ENCODE peak calls at places on chromosome 20, in six cellular contexts. H is ovary, A is heart right ventricle, O is fibroblast of lung, I is breast epithelium, U is sigmoid colon. M is an unnamed sample.
A peak's percentile ranks its signal among the peaks of the same experiment; 100 is the strongest.

GRCh38 chr20:35248641-35249475 is 22.4 kb downstream of the MMP24 start:
- DNase-seq in O (no peak), H (no peak), U (no peak), I (no peak), A (no peak), M (no peak)

GRCh38 chr20:53920647-53921245 is 149.6 kb downstream of the BCAS1 start:
- DNase-seq in I (no peak), H (no peak), A (no peak), U (no peak), O (no peak), M (no peak)

GRCh38 chr20:24253321-24253720 is 216.1 kb upstream of the SYNDIG1 start:
- DNase-seq in U (no peak), A (no peak), H (no peak), O (no peak), I (no peak), M (no peak)

GRCh38 chr20:51500936-51501335 is 41.6 kb downstream of the NFATC2 start:
- DNase-seq in U (no peak), A (no peak), H (no peak), O (no peak), I (no peak), M (no peak)

GRCh38 chr20:53330744-53331143 is 262.9 kb downstream of the ZNF217 start:
- DNase-seq in H (no peak), I (no peak), U (no peak), A (no peak), O (no peak), M (no peak)

GRCh38 chr20:32116079-32116521 is 6.6 kb downstream of the TM9SF4 start:
- DNase-seq in I (no peak), O (no peak), A (no peak), H (no peak), U (no peak), M (no peak)

GRCh38 chr20:219290-220115 is 7.6 kb upstream of the DEFB129 start:
- DNase-seq in H (no peak), U (no peak), I (no peak), O (peak; percentile 22), A (no peak), M (no peak)

GRCh38 chr20:35306931-35307517 is 14.8 kb upstream of the FAM83C start:
- DNase-seq in O (peak; percentile 87), A (peak; percentile 37), H (no peak), U (no peak), I (no peak), M (no peak)

GRCh38 chr20:5789827-5790226 is 39.6 kb downstream of the SHLD1 start:
- DNase-seq in H (no peak), U (no peak), I (no peak), A (no peak), O (no peak), M (no peak)

GRCh38 chr20:22523499-22524392 is 60.6 kb downstream of the FOXA2 start:
- DNase-seq in I (no peak), U (no peak), H (no peak), O (no peak), A (no peak), M (no peak)

GRCh38 chr20:56504373-56505005 is 20.1 kb upstream of the FAM209A start:
- DNase-seq in A (no peak), I (no peak), H (no peak), U (no peak), O (no peak), M (no peak)

GRCh38 chr20:43187476-43188233 is 2.1 kb downstream of the PTPRT start:
- DNase-seq in U (peak; percentile 78), I (peak; percentile 78), A (peak; percentile 50), H (peak; percentile 75), O (peak; percentile 54), M (peak; percentile 81)

GRCh38 chr20:53876956-53877355 is 193.4 kb downstream of the BCAS1 start:
- DNase-seq in I (no peak), O (no peak), A (no peak), H (no peak), U (no peak), M (no peak)

GRCh38 chr20:57476641-57477461 is 48.1 kb downstream of the CTCFL start:
- DNase-seq in I (no peak), U (peak; percentile 57), O (no peak), H (peak; percentile 49), A (no peak), M (peak; percentile 46)

GRCh38 chr20:32678948-32679347 is 5.2 kb upstream of the C20orf203 start:
- DNase-seq in H (no peak), I (peak; percentile 69), O (peak; percentile 28), U (no peak), A (peak; percentile 55), M (peak; percentile 35)

GRCh38 chr20:51434556-51435256 is 107.8 kb downstream of the NFATC2 start:
- DNase-seq in U (no peak), O (peak; percentile 88), A (no peak), H (no peak), I (no peak), M (no peak)

GRCh38 chr20:45863543-45864470 is 6.4 kb downstream of the ZSWIM3 start:
- DNase-seq in H (no peak), O (no peak), A (no peak), I (no peak), U (no peak), M (no peak)

GRCh38 chr20:64041781-64042771 is 6.1 kb downstream of the C20orf204 start:
- DNase-seq in U (no peak), H (no peak), O (no peak), I (no peak), A (no peak), M (no peak)

GRCh38 chr20:50380697-50381040 is 129.5 kb upstream of the PTPN1 start:
- DNase-seq in I (no peak), O (peak; percentile 72), U (no peak), H (peak; percentile 76), A (no peak), M (peak; percentile 62)

GRCh38 chr20:56665806-56666205 is 36.7 kb downstream of the TFAP2C start:
- DNase-seq in H (no peak), A (no peak), U (no peak), O (no peak), I (no peak), M (no peak)

GRCh38 chr20:31747640-31748039 is 8.6 kb downstream of the TPX2 start:
- DNase-seq in I (no peak), O (peak; percentile 88), U (no peak), H (no peak), A (peak; percentile 8), M (no peak)

GRCh38 chr20:59752704-59753460 is 148.5 kb downstream of the PHACTR3 start:
- DNase-seq in H (no peak), I (no peak), A (peak; percentile 24), O (no peak), U (no peak), M (no peak)

GRCh38 chr20:53757472-53757913 is 163.9 kb upstream of the ZNF217 start:
- DNase-seq in O (no peak), I (peak; percentile 57), U (no peak), A (no peak), H (no peak), M (no peak)

GRCh38 chr20:56453347-56453746 is 15.1 kb upstream of the RTF2 start:
- DNase-seq in H (no peak), A (no peak), U (no peak), I (no peak), O (no peak), M (no peak)

DNA sequence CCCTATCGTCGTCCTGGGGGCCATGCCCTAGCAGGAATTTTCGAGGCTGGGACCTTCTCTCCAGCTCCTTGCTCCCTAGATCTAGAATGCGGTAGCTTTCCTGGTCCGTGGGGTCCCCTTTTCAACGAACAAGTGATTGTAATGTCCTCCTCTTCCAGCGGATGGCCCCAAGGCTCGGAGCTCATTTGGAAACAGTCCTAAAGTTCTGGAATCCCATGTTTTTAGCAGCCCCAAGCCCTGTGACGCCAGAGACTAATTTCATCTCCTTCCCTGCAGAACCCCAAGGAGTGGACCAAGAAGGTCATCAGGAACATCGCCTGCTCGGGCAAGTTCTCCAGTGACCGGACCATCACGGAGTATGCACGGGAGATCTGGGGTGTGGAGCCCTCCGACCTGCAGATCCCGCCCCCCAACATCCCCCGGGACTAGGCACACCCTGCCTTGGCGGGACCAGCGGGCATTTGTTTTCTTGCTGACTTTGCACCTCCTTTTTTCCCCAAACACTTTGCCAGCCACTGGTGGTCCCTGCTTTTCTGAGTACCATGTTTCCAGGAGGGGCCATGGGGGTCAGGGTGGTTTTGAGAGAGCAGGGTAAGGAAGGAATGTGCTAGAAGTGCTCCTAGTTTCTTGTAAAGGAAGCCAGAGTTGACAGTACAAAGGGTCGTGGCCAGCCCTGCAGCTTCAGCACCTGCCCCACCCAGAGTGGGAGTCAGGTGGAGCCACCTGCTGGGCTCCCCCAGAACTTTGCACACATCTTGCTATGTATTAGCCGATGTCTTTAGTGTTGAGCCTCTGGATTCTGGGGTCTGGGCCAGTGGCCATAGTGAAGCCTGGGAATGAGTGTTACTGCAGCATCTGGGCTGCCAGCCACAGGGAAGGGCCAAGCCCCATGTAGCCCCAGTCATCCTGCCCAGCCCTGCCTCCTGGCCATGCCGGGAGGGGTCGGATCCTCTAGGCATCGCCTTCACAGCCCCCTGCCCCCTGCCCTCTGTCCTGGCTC is 48.5 kb downstream of the PYGB start:
- DNase-seq in U (no peak), I (no peak), O (peak; percentile 49), A (no peak), H (peak; percentile 53), M (no peak)
- H3K36me3 ChIP-seq in U (peaks cover 18% of the 10 kb centered on the region), I (no peaks in the 10 kb centered on the region), O (peaks cover 27% of the 10 kb centered on the region), A (peaks cover 27% of the 10 kb centered on the region), H (no peaks in the 10 kb centered on the region), M (no peaks in the 10 kb centered on the region)

GRCh38 chr20:33814238-33814712 is 3.1 kb downstream of the CHMP4B start:
- DNase-seq in H (no peak), U (no peak), O (no peak), I (no peak), A (no peak), M (no peak)
- H3K36me3 ChIP-seq in H (no peaks in the 10 kb centered on the region), U (no peaks in the 10 kb centered on the region), O (no peaks in the 10 kb centered on the region), I (no peaks in the 10 kb centered on the region), A (no peaks in the 10 kb centered on the region), M (peaks cover 4% of the 10 kb centered on the region)

GRCh38 chr20:41600926-41601631 is 17.1 kb downstream of the CHD6 start:
- DNase-seq in I (no peak), A (no peak), U (no peak), O (no peak), H (no peak), M (no peak)

GRCh38 chr20:41601742-41602141 is 16.4 kb downstream of the CHD6 start:
- DNase-seq in H (no peak), I (no peak), U (no peak), A (no peak), O (no peak), M (no peak)

GRCh38 chr20:41604002-41604401 is 14.2 kb downstream of the CHD6 start:
- DNase-seq in A (no peak), I (no peak), U (no peak), O (no peak), H (no peak), M (no peak)

GRCh38 chr20:41598719-41599118 is 19.5 kb downstream of the CHD6 start:
- DNase-seq in A (no peak), U (no peak), H (no peak), I (no peak), O (no peak), M (no peak)

DNA sequence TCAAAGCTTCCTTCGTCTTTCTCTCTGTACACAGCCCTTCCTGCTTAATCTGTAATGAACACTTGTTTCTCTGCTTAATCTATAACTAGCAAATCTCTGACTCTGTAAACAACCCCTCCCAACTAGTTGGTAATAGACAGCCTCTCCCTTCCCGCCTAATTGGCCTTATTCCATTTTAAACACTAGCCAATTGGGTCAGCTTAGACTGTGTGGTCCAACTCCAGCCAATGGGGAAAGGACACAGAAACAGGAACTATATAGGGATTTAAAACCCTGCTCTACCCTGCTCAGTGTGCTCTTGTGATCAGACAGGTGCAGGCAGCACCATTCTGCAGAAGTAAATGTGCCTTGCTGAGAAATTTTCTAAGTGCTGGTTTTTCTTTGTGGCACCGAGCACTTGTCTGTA is 18.5 kb downstream of the CHD6 start:
- DNase-seq in A (no peak), O (no peak), I (no peak), U (no peak), H (no peak), M (no peak)
- H3K36me3 ChIP-seq in A (no peaks in the 10 kb centered on the region), O (no peaks in the 10 kb centered on the region), I (no peaks in the 10 kb centered on the region), U (no peaks in the 10 kb centered on the region), H (no peaks in the 10 kb centered on the region), M (no peaks in the 10 kb centered on the region)

GRCh38 chr20:62906209-62906608 is 20.1 kb downstream of the DIDO1 start:
- DNase-seq in O (no peak), U (no peak), A (peak; percentile 58), H (no peak), I (no peak), M (no peak)
- H3K36me3 ChIP-seq in O (peaks cover 52% of the 10 kb centered on the region), U (peaks cover 44% of the 10 kb centered on the region), A (peaks cover 78% of the 10 kb centered on the region), H (peaks cover 4% of the 10 kb centered on the region), I (peaks cover 30% of the 10 kb centered on the region), M (peaks cover 72% of the 10 kb centered on the region)